ENCODE peak calls at places on chromosomes 2 and 18, in six cellular contexts. One of them, this sample, is unnamed. For H3K27me3, the result is how much of the 10 kb centered on the place peaks cover.

GRCh38 chr2:44543773-44544725 is 182.3 kb downstream of the CAMKMT start:
- DNase-seq in cardiac muscle cell: no peak
- DNase-seq in tibial artery: no peak
- DNase-seq in uterus: no peak
- DNase-seq in GM06990: no peak
- DNase-seq in CD8-positive, alpha-beta T cell: no peak
- DNase-seq in this sample: no peak

GRCh38 chr2:240240017-240240416 is 99.6 kb upstream of the OTOS start:
- DNase-seq in cardiac muscle cell: no peak
- DNase-seq in tibial artery: no peak
- DNase-seq in uterus: no peak
- DNase-seq in GM06990: no peak
- DNase-seq in CD8-positive, alpha-beta T cell: no peak
- DNase-seq in this sample: no peak

GRCh38 chr2:105387225-105387624 is 11.6 kb downstream of the FHL2 start:
- DNase-seq in cardiac muscle cell: no peak
- DNase-seq in tibial artery: no peak
- DNase-seq in uterus: no peak
- DNase-seq in GM06990: no peak
- DNase-seq in CD8-positive, alpha-beta T cell: no peak
- DNase-seq in this sample: no peak

GRCh38 chr2:105297211-105297610 is 32.3 kb downstream of the TGFBRAP1 start:
- DNase-seq in cardiac muscle cell: no peak
- DNase-seq in tibial artery: no peak
- DNase-seq in uterus: no peak
- DNase-seq in GM06990: no peak
- DNase-seq in CD8-positive, alpha-beta T cell: no peak
- DNase-seq in this sample: no peak

GRCh38 chr2:240567137-240567871 is 980 bp upstream of the RNPEPL1 start:
- DNase-seq in cardiac muscle cell: no peak
- DNase-seq in tibial artery: peak
- DNase-seq in uterus: peak
- DNase-seq in GM06990: no peak
- DNase-seq in CD8-positive, alpha-beta T cell: peak
- DNase-seq in this sample: no peak

GRCh38 chr2:71950256-71951066 is 197.2 kb downstream of the CYP26B1 start:
- DNase-seq in cardiac muscle cell: no peak
- DNase-seq in tibial artery: peak
- DNase-seq in uterus: peak
- DNase-seq in GM06990: no peak
- DNase-seq in CD8-positive, alpha-beta T cell: no peak
- DNase-seq in this sample: peak

GRCh38 chr2:44772670-44773378 is 168.7 kb upstream of the SIX3 start:
- DNase-seq in cardiac muscle cell: no peak
- DNase-seq in tibial artery: no peak
- DNase-seq in uterus: no peak
- DNase-seq in GM06990: no peak
- DNase-seq in CD8-positive, alpha-beta T cell: no peak
- DNase-seq in this sample: no peak

GRCh38 chr2:100293341-100294161 is 28.8 kb downstream of the LONRF2 start:
- DNase-seq in cardiac muscle cell: no peak
- DNase-seq in tibial artery: no peak
- DNase-seq in uterus: no peak
- DNase-seq in GM06990: no peak
- DNase-seq in CD8-positive, alpha-beta T cell: no peak
- DNase-seq in this sample: no peak

GRCh38 chr2:230713331-230714121 is 884 bp downstream of the CAB39 start:
- DNase-seq in cardiac muscle cell: peak
- DNase-seq in tibial artery: peak
- DNase-seq in uterus: peak
- DNase-seq in GM06990: peak
- DNase-seq in CD8-positive, alpha-beta T cell: peak
- DNase-seq in this sample: no peak

GRCh38 chr18:27785815-27786537 is 391.0 kb downstream of the CDH2 start:
- DNase-seq in cardiac muscle cell: no peak
- DNase-seq in tibial artery: no peak
- DNase-seq in uterus: no peak
- DNase-seq in GM06990: no peak
- DNase-seq in CD8-positive, alpha-beta T cell: no peak
- DNase-seq in this sample: no peak

GRCh38 chr2:216596234-216596985 is 36.8 kb upstream of the IGFBP2 start:
- DNase-seq in cardiac muscle cell: no peak
- DNase-seq in tibial artery: no peak
- DNase-seq in uterus: no peak
- DNase-seq in GM06990: no peak
- DNase-seq in CD8-positive, alpha-beta T cell: no peak
- DNase-seq in this sample: no peak

GRCh38 chr18:13893418-13893760 is 21.9 kb downstream of the MC2R start:
- DNase-seq in cardiac muscle cell: no peak
- DNase-seq in tibial artery: no peak
- DNase-seq in uterus: no peak
- DNase-seq in GM06990: peak
- DNase-seq in CD8-positive, alpha-beta T cell: no peak
- DNase-seq in this sample: no peak

GRCh38 chr2:206443735-206444527 is 599 bp downstream of the ADAM23 start:
- DNase-seq in cardiac muscle cell: peak
- DNase-seq in tibial artery: no peak
- DNase-seq in uterus: no peak
- DNase-seq in GM06990: peak
- DNase-seq in CD8-positive, alpha-beta T cell: no peak
- DNase-seq in this sample: no peak
- H3K27me3 ChIP-seq in cardiac muscle cell: under half
- H3K27me3 ChIP-seq in tibial artery: under half
- H3K27me3 ChIP-seq in uterus: under half
- H3K27me3 ChIP-seq in GM06990: under half
- H3K27me3 ChIP-seq in CD8-positive, alpha-beta T cell: under half
- H3K27me3 ChIP-seq in this sample: under half

GRCh38 chr2:66692521-66692920 is 257.6 kb downstream of the MEIS1 start:
- DNase-seq in cardiac muscle cell: no peak
- DNase-seq in tibial artery: no peak
- DNase-seq in uterus: no peak
- DNase-seq in GM06990: no peak
- DNase-seq in CD8-positive, alpha-beta T cell: no peak
- DNase-seq in this sample: no peak
- H3K27me3 ChIP-seq in cardiac muscle cell: under half
- H3K27me3 ChIP-seq in tibial artery: under half
- H3K27me3 ChIP-seq in uterus: under half
- H3K27me3 ChIP-seq in GM06990: under half
- H3K27me3 ChIP-seq in CD8-positive, alpha-beta T cell: under half
- H3K27me3 ChIP-seq in this sample: under half

GRCh38 chr2:109029444-109030193 is 40.6 kb upstream of the EDAR start:
- DNase-seq in cardiac muscle cell: no peak
- DNase-seq in tibial artery: no peak
- DNase-seq in uterus: no peak
- DNase-seq in GM06990: no peak
- DNase-seq in CD8-positive, alpha-beta T cell: no peak
- DNase-seq in this sample: no peak
- H3K27me3 ChIP-seq in cardiac muscle cell: under half
- H3K27me3 ChIP-seq in tibial artery: under half
- H3K27me3 ChIP-seq in uterus: under half
- H3K27me3 ChIP-seq in GM06990: under half
- H3K27me3 ChIP-seq in CD8-positive, alpha-beta T cell: under half
- H3K27me3 ChIP-seq in this sample: under half

DNA sequence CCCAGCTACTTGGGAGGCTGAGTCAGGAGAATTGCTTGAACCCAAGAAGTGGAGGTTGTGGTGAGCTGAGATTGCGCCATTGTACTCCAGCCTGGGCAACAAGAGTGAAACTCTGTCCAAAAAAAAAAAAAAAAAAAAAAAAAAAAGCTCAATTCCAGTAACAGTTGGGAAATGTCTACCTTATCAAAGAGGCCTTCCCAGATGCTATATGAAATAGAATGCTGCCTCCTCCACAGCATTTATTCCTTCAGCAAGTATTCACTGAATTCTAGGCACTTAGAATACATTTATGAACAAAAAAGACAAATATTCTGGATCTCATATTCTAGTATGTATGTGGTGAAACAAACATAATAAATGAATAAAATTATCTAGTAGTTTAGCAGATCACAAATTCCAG is 12.8 kb upstream of the CDK5R2 start:
- DNase-seq in cardiac muscle cell: no peak
- DNase-seq in tibial artery: no peak
- DNase-seq in uterus: no peak
- DNase-seq in GM06990: no peak
- DNase-seq in CD8-positive, alpha-beta T cell: no peak
- DNase-seq in this sample: no peak
- H3K27me3 ChIP-seq in cardiac muscle cell: under half
- H3K27me3 ChIP-seq in tibial artery: under half
- H3K27me3 ChIP-seq in uterus: under half
- H3K27me3 ChIP-seq in GM06990: under half
- H3K27me3 ChIP-seq in CD8-positive, alpha-beta T cell: under half
- H3K27me3 ChIP-seq in this sample: under half

GRCh38 chr2:63048367-63049171 is 2.1 kb upstream of the OTX1 start:
- DNase-seq in cardiac muscle cell: no peak
- DNase-seq in tibial artery: no peak
- DNase-seq in uterus: no peak
- DNase-seq in GM06990: peak
- DNase-seq in CD8-positive, alpha-beta T cell: no peak
- DNase-seq in this sample: no peak

GRCh38 chr2:63047193-63047533 is 3.5 kb upstream of the OTX1 start:
- DNase-seq in cardiac muscle cell: no peak
- DNase-seq in tibial artery: no peak
- DNase-seq in uterus: no peak
- DNase-seq in GM06990: no peak
- DNase-seq in CD8-positive, alpha-beta T cell: no peak
- DNase-seq in this sample: no peak

GRCh38 chr2:63047534-63048281 is 2.9 kb upstream of the OTX1 start:
- DNase-seq in cardiac muscle cell: no peak
- DNase-seq in tibial artery: no peak
- DNase-seq in uterus: no peak
- DNase-seq in GM06990: peak
- DNase-seq in CD8-positive, alpha-beta T cell: no peak
- DNase-seq in this sample: no peak

GRCh38 chr2:63041592-63041991 is 9.0 kb upstream of the OTX1 start:
- DNase-seq in cardiac muscle cell: no peak
- DNase-seq in tibial artery: no peak
- DNase-seq in uterus: no peak
- DNase-seq in GM06990: no peak
- DNase-seq in CD8-positive, alpha-beta T cell: no peak
- DNase-seq in this sample: no peak

DNA sequence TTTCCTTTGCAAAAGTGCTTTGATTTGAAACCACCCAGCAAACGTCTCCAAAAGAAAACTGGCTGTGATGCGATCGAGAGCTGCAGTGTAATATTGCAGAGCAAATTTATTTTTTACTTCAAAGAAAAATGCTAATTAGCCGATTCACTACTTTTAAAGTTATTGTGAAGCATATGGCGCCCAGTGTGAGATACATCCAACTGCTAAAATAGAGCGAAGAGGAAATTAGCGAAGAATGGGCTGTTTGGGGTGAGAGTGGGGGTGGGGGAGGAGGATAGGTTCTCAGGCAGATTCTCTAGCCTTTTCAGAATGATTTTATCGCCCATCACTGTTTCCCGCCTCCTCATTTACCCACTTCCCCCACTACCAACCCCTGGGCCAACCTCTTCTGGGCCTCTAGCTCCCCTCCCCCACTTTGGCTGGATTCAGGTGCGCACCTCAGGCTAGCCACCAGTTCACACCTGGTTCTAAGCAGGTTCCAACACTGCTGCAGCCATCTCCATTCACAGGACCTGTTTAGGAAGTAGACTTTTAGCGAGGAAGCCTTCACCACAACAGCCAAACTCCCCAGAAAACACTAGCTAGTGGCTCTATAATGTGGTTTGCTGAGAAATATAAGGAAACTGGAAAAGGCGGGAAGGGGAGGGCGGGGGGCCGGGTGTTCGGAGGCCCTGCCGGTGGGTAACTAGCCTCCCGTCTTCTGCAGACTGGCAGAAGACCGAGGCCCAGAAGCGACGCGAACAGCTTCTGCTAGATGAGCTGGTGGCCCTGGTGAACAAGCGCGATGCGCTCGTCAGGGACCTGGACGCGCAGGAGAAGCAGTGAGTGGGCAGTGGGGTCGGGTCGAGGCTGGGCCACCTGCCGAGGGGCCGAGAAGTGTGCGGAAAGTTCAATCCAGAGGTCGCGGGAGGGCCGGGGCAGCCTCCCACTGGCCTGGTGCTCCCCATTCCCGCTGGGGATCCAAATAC is 6.0 kb upstream of the OTX1 start:
- DNase-seq in cardiac muscle cell: no peak
- DNase-seq in tibial artery: no peak
- DNase-seq in uterus: no peak
- DNase-seq in GM06990: no peak
- DNase-seq in CD8-positive, alpha-beta T cell: no peak
- DNase-seq in this sample: no peak
- H3K27me3 ChIP-seq in cardiac muscle cell: half or more
- H3K27me3 ChIP-seq in tibial artery: half or more
- H3K27me3 ChIP-seq in uterus: under half
- H3K27me3 ChIP-seq in GM06990: under half
- H3K27me3 ChIP-seq in CD8-positive, alpha-beta T cell: under half
- H3K27me3 ChIP-seq in this sample: under half

GRCh38 chr2:85758361-85759256 is 4.8 kb downstream of the ATOH8 start:
- DNase-seq in cardiac muscle cell: no peak
- DNase-seq in tibial artery: no peak
- DNase-seq in uterus: no peak
- DNase-seq in GM06990: no peak
- DNase-seq in CD8-positive, alpha-beta T cell: no peak
- DNase-seq in this sample: no peak

GRCh38 chr2:85755122-85756027 is 1.6 kb downstream of the ATOH8 start:
- DNase-seq in cardiac muscle cell: no peak
- DNase-seq in tibial artery: peak
- DNase-seq in uterus: no peak
- DNase-seq in GM06990: no peak
- DNase-seq in CD8-positive, alpha-beta T cell: no peak
- DNase-seq in this sample: no peak

GRCh38 chr2:85756195-85756594 is 2.4 kb downstream of the ATOH8 start:
- DNase-seq in cardiac muscle cell: no peak
- DNase-seq in tibial artery: no peak
- DNase-seq in uterus: no peak
- DNase-seq in GM06990: no peak
- DNase-seq in CD8-positive, alpha-beta T cell: no peak
- DNase-seq in this sample: no peak

GRCh38 chr2:85757860-85758259 is 4.1 kb downstream of the ATOH8 start:
- DNase-seq in cardiac muscle cell: no peak
- DNase-seq in tibial artery: no peak
- DNase-seq in uterus: no peak
- DNase-seq in GM06990: no peak
- DNase-seq in CD8-positive, alpha-beta T cell: no peak
- DNase-seq in this sample: no peak

DNA sequence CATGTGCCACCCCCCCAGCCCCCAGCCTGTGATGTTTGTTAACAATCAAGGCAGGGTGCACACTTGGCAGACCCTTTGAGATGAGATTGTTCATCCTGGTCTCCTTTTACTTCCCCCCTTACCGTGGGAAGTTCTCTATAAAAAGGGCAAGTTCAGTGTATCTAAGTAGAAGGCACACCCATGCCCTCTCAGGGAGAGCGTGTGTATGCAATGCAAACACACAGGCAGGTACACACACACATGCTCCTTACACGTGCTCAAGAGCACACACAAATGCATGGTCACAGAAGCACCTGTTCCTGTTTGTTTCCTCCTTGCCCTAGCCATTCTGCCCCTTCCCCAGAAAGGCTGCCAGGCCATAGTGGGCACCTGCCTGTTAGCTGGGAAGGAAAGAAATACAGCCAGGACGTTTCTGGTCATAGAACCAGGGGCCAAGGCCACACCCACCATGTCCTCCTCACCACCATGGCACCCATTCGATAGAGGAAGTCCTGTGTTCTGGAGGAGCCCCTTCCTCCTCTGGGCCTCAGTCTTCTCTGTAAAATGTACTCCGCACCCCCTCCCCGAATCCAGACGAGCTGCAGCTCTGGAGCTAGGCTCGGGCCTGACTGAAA is 3.1 kb downstream of the ATOH8 start:
- DNase-seq in cardiac muscle cell: no peak
- DNase-seq in tibial artery: no peak
- DNase-seq in uterus: no peak
- DNase-seq in GM06990: no peak
- DNase-seq in CD8-positive, alpha-beta T cell: no peak
- DNase-seq in this sample: no peak
- H3K27me3 ChIP-seq in cardiac muscle cell: under half
- H3K27me3 ChIP-seq in tibial artery: under half
- H3K27me3 ChIP-seq in uterus: under half
- H3K27me3 ChIP-seq in GM06990: under half
- H3K27me3 ChIP-seq in CD8-positive, alpha-beta T cell: under half
- H3K27me3 ChIP-seq in this sample: under half

This sample was measured in tibial nerve.